ENCODE peak calls at places on chromosome 2, in eight cellular contexts. M is foreskin keratinocyte, D is endodermal cell, J is HFFc6, V is nephron progenitor cell, N is glutamatergic neuron, R is dorsolateral prefrontal cortex, U is PC-9. P is an unnamed sample.

GRCh38 chr2:237459741-237460174 is 27.3 kb upstream of the MLPH start:
- DNase-seq in U (peak; percentile 66), D (no peak), N (no peak), M (peak; percentile 65), J (peak; percentile 88), R (no peak), V (no peak), P (no peak)

GRCh38 chr2:128371648-128372345 is 53.1 kb upstream of the HS6ST1 start:
- DNase-seq in V (no peak), D (peak; percentile 30), R (no peak), M (no peak), U (no peak), J (no peak), N (no peak), P (no peak)

GRCh38 chr2:218876562-218877219 is 4.0 kb upstream of the WNT10A start:
- DNase-seq in D (peak; percentile 96), U (no peak), M (peak; percentile 39), R (no peak), J (peak; percentile 50), N (peak; percentile 80), V (peak; percentile 77), P (no peak)

GRCh38 chr2:66581461-66582363 is 146.8 kb downstream of the MEIS1 start:
- DNase-seq in R (no peak), N (peak; percentile 50), V (peak; percentile 66), U (no peak), M (no peak), D (peak; percentile 83), J (no peak), P (no peak)

GRCh38 chr2:239181074-239181581 is 219.7 kb downstream of the HDAC4 start:
- DNase-seq in J (no peak), M (no peak), N (peak; percentile 5), R (peak; percentile 32), D (peak; percentile 36), U (no peak), V (no peak), P (no peak)

GRCh38 chr2:173021939-173022371 is 53.7 kb upstream of the MAP3K20 start:
- DNase-seq in R (no peak), M (peak; percentile 25), D (peak; percentile 57), N (no peak), J (peak; percentile 29), U (peak; percentile 81), V (no peak), P (no peak)

GRCh38 chr2:128315122-128315828 is 3.4 kb downstream of the HS6ST1 start:
- DNase-seq in U (no peak), J (no peak), V (no peak), D (peak; percentile 66), N (no peak), M (no peak), R (peak; percentile 26), P (no peak)

GRCh38 chr2:224946911-224947310 is 95.4 kb downstream of the DOCK10 start:
- DNase-seq in V (no peak), U (no peak), J (peak; percentile 71), M (peak; percentile 73), D (no peak), N (no peak), R (no peak), P (no peak)

GRCh38 chr2:222959358-222959757 is 92.6 kb upstream of the KCNE4 start:
- DNase-seq in U (peak; percentile 98), N (no peak), V (no peak), J (peak; percentile 93), M (peak; percentile 93), R (no peak), D (peak; percentile 84), P (no peak)
- TF ChIP-seq CTCF in U (peak; percentile 79), N (no peak), V (no peak), J (peak; percentile 78), M (peak; percentile 80), R (no peak), D (peak; percentile 65), P (peak; percentile 56)

DNA sequence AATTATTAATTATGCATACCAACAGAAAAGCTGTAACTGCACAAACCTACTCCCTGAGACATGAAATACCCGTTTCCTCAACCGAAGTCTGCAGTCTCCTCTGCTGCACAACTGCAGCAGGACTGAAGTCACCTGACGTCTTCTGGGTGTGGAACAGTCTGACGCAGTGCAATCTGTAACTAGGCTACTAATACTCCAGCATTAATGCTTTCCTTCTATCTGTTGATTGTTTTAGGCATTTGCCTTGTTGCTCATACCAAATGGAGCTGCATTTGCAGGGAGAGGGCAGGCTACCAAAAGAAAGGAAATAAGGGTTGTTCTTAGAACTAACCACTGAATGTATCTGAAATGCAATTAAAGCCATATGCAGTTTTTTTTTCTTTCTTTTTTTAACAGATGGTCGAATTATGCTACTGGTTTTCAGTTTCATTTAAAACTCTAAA is 40.1 kb downstream of the RTN4 start:
- DNase-seq in J (peak; percentile 40), M (peak; percentile 76), N (no peak), V (no peak), R (peak; percentile 63), U (no peak), D (no peak), P (no peak)
- TF ChIP-seq CTCF in J (no peak), M (peak; percentile 28), N (no peak), V (no peak), R (no peak), U (no peak), D (no peak), P (no peak)

GRCh38 chr2:180604077-180604476 is 376.3 kb upstream of the UBE2E3 start:
- DNase-seq in R (no peak), V (peak; percentile 4), U (no peak), M (peak; percentile 25), J (no peak), D (peak; percentile 77), N (no peak), P (no peak)
- TF ChIP-seq CTCF in R (no peak), V (peak; percentile 26), U (peak; percentile 57), M (peak; percentile 67), J (peak; percentile 65), D (peak; percentile 78), N (peak; percentile 26), P (no peak)

DNA sequence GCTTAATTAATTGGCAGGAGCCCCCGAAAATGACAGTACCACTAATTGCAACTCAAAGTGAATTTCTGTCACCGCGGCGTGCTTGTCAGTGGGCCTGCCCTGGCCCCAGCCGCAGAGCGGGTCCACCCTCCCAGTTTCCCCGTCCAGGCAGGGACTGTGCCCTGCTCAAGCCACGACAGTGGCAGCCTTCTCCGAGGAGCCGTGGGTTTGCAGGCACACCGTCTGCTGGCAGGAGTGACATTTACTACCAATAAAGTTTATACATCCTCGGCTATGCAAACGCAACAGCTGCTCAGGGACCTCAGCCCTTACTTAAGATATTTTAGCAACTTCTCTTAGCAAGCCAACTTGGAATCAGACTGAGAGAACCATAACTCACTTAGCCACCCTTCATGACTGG is 112.7 kb downstream of the GBX2 start:
- DNase-seq in J (no peak), R (peak; percentile 31), U (no peak), V (peak; percentile 19), M (no peak), D (no peak), N (no peak), P (no peak)
- TF ChIP-seq CTCF in J (no peak), R (no peak), U (no peak), V (no peak), M (no peak), D (no peak), N (no peak), P (no peak)

DNA sequence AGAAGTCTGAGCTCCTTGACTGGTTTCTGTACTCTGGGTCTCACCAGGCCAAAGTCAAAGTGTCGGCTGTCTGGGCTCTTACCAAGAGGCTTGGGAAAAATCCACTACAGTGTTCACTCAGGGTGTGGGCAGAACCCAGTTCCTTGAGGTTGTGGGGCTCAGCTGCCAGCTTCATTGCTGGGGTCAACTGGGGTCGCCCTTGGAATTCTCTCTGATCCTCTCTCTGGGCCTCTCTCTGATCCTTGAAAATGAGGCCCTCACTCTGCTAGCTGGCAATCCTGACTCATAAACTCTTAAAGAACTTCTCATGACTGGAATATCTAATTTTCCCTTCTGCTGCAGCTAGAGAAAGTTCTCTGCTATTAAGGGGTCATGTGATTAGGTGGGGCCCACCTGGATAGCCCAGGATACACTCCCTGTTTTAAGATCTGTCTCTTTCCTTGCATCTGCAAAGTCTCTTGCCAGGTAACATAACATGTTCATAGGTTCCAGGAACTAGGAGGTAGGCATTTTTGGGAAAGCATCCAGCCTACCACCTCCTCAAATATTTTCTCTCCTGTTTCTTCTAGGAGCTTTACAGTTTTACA is 66.3 kb downstream of the SP110 start:
- DNase-seq in N (no peak), U (no peak), D (no peak), M (no peak), V (peak; percentile 41), R (no peak), J (no peak), P (peak; percentile 44)
- TF ChIP-seq CTCF in N (no peak), U (no peak), D (no peak), M (no peak), V (no peak), R (no peak), J (no peak), P (no peak)

GRCh38 chr2:191869781-191870180 is 22.9 kb upstream of the CAVIN2 start:
- DNase-seq in D (no peak), V (no peak), U (no peak), R (no peak), N (no peak), J (no peak), M (no peak), P (no peak)
- TF ChIP-seq CTCF in D (no peak), V (no peak), U (no peak), R (peak; percentile 31), N (no peak), J (no peak), M (peak; percentile 16), P (peak; percentile 47)

GRCh38 chr2:162265666-162266467 is 22.6 kb upstream of the FAP start:
- DNase-seq in N (no peak), U (no peak), R (no peak), D (no peak), M (no peak), V (no peak), J (no peak), P (no peak)

GRCh38 chr2:162261032-162261945 is 18.0 kb upstream of the FAP start:
- DNase-seq in R (no peak), D (no peak), U (no peak), N (no peak), V (no peak), M (peak; percentile 51), J (peak; percentile 36), P (no peak)

GRCh38 chr2:162266468-162266754 is 23.2 kb upstream of the FAP start:
- DNase-seq in V (no peak), D (no peak), N (no peak), M (no peak), R (no peak), U (no peak), J (no peak), P (no peak)
- TF ChIP-seq CTCF in V (no peak), D (no peak), N (no peak), M (no peak), R (no peak), U (no peak), J (no peak), P (no peak)